ENCODE peak calls at places on chromosome 18, in six cellular contexts. One of them, this sample, is unnamed.
A peak's percentile ranks its signal among the peaks of the same experiment; 100 is the strongest.

GRCh38 chr18:22543764-22544163 is 126.0 kb upstream of the CTAGE1 start:
- DNase-seq in HEK293T: no peak
- DNase-seq in caudate nucleus: no peak
- DNase-seq in head of caudate nucleus: no peak
- DNase-seq in D341Med: no peak
- DNase-seq in neural crest cell: no peak
- DNase-seq in this sample: no peak

GRCh38 chr18:8657873-8658521 is 47.4 kb upstream of the MTCL1 start:
- DNase-seq in caudate nucleus: no peak
- DNase-seq in D341Med: no peak
- DNase-seq in head of caudate nucleus: no peak
- DNase-seq in HEK293T: no peak
- DNase-seq in neural crest cell: no peak
- DNase-seq in this sample: no peak

GRCh38 chr18:56902653-56903052 is 244.2 kb upstream of the BOD1L2 start:
- DNase-seq in D341Med: no peak
- DNase-seq in caudate nucleus: no peak
- DNase-seq in head of caudate nucleus: no peak
- DNase-seq in neural crest cell: no peak
- DNase-seq in HEK293T: no peak
- DNase-seq in this sample: no peak

GRCh38 chr18:31497711-31498449 is at the start of gene DSG2:
- DNase-seq in D341Med: peak; percentile 87
- DNase-seq in caudate nucleus: no peak
- DNase-seq in head of caudate nucleus: peak; percentile 30
- DNase-seq in HEK293T: peak; percentile 91
- DNase-seq in neural crest cell: peak; percentile 36
- DNase-seq in this sample: peak; percentile 92

GRCh38 chr18:9609190-9609589 is 5.2 kb downstream of the PPP4R1 start:
- DNase-seq in HEK293T: no peak
- DNase-seq in head of caudate nucleus: no peak
- DNase-seq in D341Med: no peak
- DNase-seq in caudate nucleus: no peak
- DNase-seq in neural crest cell: no peak
- DNase-seq in this sample: no peak

GRCh38 chr18:45666520-45666919 is 51.2 kb downstream of the SLC14A2 start:
- DNase-seq in caudate nucleus: no peak
- DNase-seq in neural crest cell: no peak
- DNase-seq in head of caudate nucleus: no peak
- DNase-seq in D341Med: no peak
- DNase-seq in HEK293T: no peak
- DNase-seq in this sample: no peak

GRCh38 chr18:79804130-79804772 is 6.5 kb downstream of the KCNG2 start:
- DNase-seq in head of caudate nucleus: no peak
- DNase-seq in neural crest cell: no peak
- DNase-seq in D341Med: peak; percentile 29
- DNase-seq in HEK293T: no peak
- DNase-seq in caudate nucleus: no peak
- DNase-seq in this sample: peak; percentile 59

GRCh38 chr18:23377669-23378469 is 75.2 kb upstream of the RIOK3 start:
- DNase-seq in caudate nucleus: no peak
- DNase-seq in head of caudate nucleus: no peak
- DNase-seq in neural crest cell: no peak
- DNase-seq in D341Med: no peak
- DNase-seq in HEK293T: no peak
- DNase-seq in this sample: no peak

GRCh38 chr18:68779169-68779568 is 18.7 kb upstream of the CCDC102B start:
- DNase-seq in head of caudate nucleus: no peak
- DNase-seq in HEK293T: no peak
- DNase-seq in caudate nucleus: no peak
- DNase-seq in D341Med: no peak
- DNase-seq in neural crest cell: no peak
- DNase-seq in this sample: no peak

GRCh38 chr18:44700652-44701051 is 20.0 kb downstream of the SETBP1 start:
- DNase-seq in neural crest cell: no peak
- DNase-seq in HEK293T: no peak
- DNase-seq in head of caudate nucleus: no peak
- DNase-seq in D341Med: no peak
- DNase-seq in caudate nucleus: no peak
- DNase-seq in this sample: no peak

GRCh38 chr18:9971313-9971920 is 57.6 kb downstream of the VAPA start:
- DNase-seq in D341Med: peak; percentile 72
- DNase-seq in head of caudate nucleus: peak; percentile 79
- DNase-seq in neural crest cell: peak; percentile 88
- DNase-seq in HEK293T: peak; percentile 35
- DNase-seq in caudate nucleus: peak; percentile 83
- DNase-seq in this sample: no peak

GRCh38 chr18:11889284-11889683 is 18.8 kb downstream of the MPPE1 start:
- DNase-seq in D341Med: no peak
- DNase-seq in head of caudate nucleus: no peak
- DNase-seq in HEK293T: no peak
- DNase-seq in caudate nucleus: no peak
- DNase-seq in neural crest cell: no peak
- DNase-seq in this sample: no peak

This sample was measured in kidney.